ENCODE peak calls at places on chromosomes 7 and 10, in eight cellular contexts. One of them, this sample, is unnamed.

GRCh38 chr10:128897414-128897928 is 569.6 kb upstream of the MGMT start:
- DNase-seq in activated CD4-positive, alpha-beta T cell treated with anti-CD3 and anti-CD28 coated beads for 1 hour: no peak
- DNase-seq in NCI-H1694 treated with DMSO at 0.1 percent for 48 hours: no peak
- DNase-seq in HuH-7: no peak
- DNase-seq in EL: no peak
- DNase-seq in NCI-H2081: no peak
- DNase-seq in mucosa of gallbladder: no peak
- DNase-seq in chondrocyte: no peak
- DNase-seq in this sample: no peak

GRCh38 chr7:6409991-6410693 is 37.6 kb downstream of the DAGLB start:
- DNase-seq in activated CD4-positive, alpha-beta T cell treated with anti-CD3 and anti-CD28 coated beads for 1 hour: no peak
- DNase-seq in chondrocyte: no peak
- DNase-seq in EL: no peak
- DNase-seq in mucosa of gallbladder: no peak
- DNase-seq in HuH-7: no peak
- DNase-seq in NCI-H2081: no peak
- DNase-seq in NCI-H1694 treated with DMSO at 0.1 percent for 48 hours: no peak
- DNase-seq in this sample: no peak

GRCh38 chr10:11113156-11113555 is 95.5 kb downstream of the CELF2 start:
- DNase-seq in EL: no peak
- DNase-seq in chondrocyte: no peak
- DNase-seq in NCI-H2081: no peak
- DNase-seq in NCI-H1694 treated with DMSO at 0.1 percent for 48 hours: no peak
- DNase-seq in mucosa of gallbladder: no peak
- DNase-seq in HuH-7: no peak
- DNase-seq in activated CD4-positive, alpha-beta T cell treated with anti-CD3 and anti-CD28 coated beads for 1 hour: no peak
- DNase-seq in this sample: no peak

GRCh38 chr7:960269-960871 is 5.9 kb upstream of the ADAP1 start:
- DNase-seq in HuH-7: no peak
- DNase-seq in activated CD4-positive, alpha-beta T cell treated with anti-CD3 and anti-CD28 coated beads for 1 hour: no peak
- DNase-seq in chondrocyte: peak
- DNase-seq in EL: no peak
- DNase-seq in NCI-H2081: no peak
- DNase-seq in NCI-H1694 treated with DMSO at 0.1 percent for 48 hours: peak
- DNase-seq in mucosa of gallbladder: no peak
- DNase-seq in this sample: no peak

GRCh38 chr10:123007558-123008378 is 827 bp downstream of the IKZF5 start:
- DNase-seq in NCI-H1694 treated with DMSO at 0.1 percent for 48 hours: no peak
- DNase-seq in NCI-H2081: no peak
- DNase-seq in EL: peak
- DNase-seq in chondrocyte: no peak
- DNase-seq in activated CD4-positive, alpha-beta T cell treated with anti-CD3 and anti-CD28 coated beads for 1 hour: peak
- DNase-seq in HuH-7: peak
- DNase-seq in mucosa of gallbladder: peak
- DNase-seq in this sample: peak

GRCh38 chr10:69747179-69747578 is 54.5 kb upstream of the COL13A1 start:
- DNase-seq in activated CD4-positive, alpha-beta T cell treated with anti-CD3 and anti-CD28 coated beads for 1 hour: no peak
- DNase-seq in HuH-7: no peak
- DNase-seq in chondrocyte: no peak
- DNase-seq in NCI-H1694 treated with DMSO at 0.1 percent for 48 hours: no peak
- DNase-seq in NCI-H2081: no peak
- DNase-seq in mucosa of gallbladder: no peak
- DNase-seq in EL: no peak
- DNase-seq in this sample: no peak

GRCh38 chr10:21499910-21500577 is 25.4 kb downstream of the SKIDA1 start:
- DNase-seq in EL: no peak
- DNase-seq in activated CD4-positive, alpha-beta T cell treated with anti-CD3 and anti-CD28 coated beads for 1 hour: no peak
- DNase-seq in mucosa of gallbladder: no peak
- DNase-seq in chondrocyte: no peak
- DNase-seq in NCI-H1694 treated with DMSO at 0.1 percent for 48 hours: no peak
- DNase-seq in NCI-H2081: no peak
- DNase-seq in HuH-7: peak
- DNase-seq in this sample: peak

GRCh38 chr7:7109934-7110333 is 72.4 kb upstream of the C1GALT1 start:
- DNase-seq in chondrocyte: no peak
- DNase-seq in activated CD4-positive, alpha-beta T cell treated with anti-CD3 and anti-CD28 coated beads for 1 hour: no peak
- DNase-seq in mucosa of gallbladder: no peak
- DNase-seq in NCI-H2081: no peak
- DNase-seq in HuH-7: no peak
- DNase-seq in NCI-H1694 treated with DMSO at 0.1 percent for 48 hours: no peak
- DNase-seq in EL: no peak
- DNase-seq in this sample: no peak

GRCh38 chr7:95687759-95688343 is 84.5 kb upstream of the DYNC1I1 start:
- DNase-seq in chondrocyte: no peak
- DNase-seq in activated CD4-positive, alpha-beta T cell treated with anti-CD3 and anti-CD28 coated beads for 1 hour: no peak
- DNase-seq in NCI-H1694 treated with DMSO at 0.1 percent for 48 hours: peak
- DNase-seq in mucosa of gallbladder: no peak
- DNase-seq in HuH-7: peak
- DNase-seq in EL: peak
- DNase-seq in NCI-H2081: peak
- DNase-seq in this sample: peak

GRCh38 chr7:28725045-28725630 is 233.0 kb downstream of the TRIL start:
- DNase-seq in NCI-H1694 treated with DMSO at 0.1 percent for 48 hours: no peak
- DNase-seq in EL: no peak
- DNase-seq in activated CD4-positive, alpha-beta T cell treated with anti-CD3 and anti-CD28 coated beads for 1 hour: no peak
- DNase-seq in HuH-7: no peak
- DNase-seq in mucosa of gallbladder: no peak
- DNase-seq in chondrocyte: no peak
- DNase-seq in NCI-H2081: no peak
- DNase-seq in this sample: no peak

GRCh38 chr10:52668024-52668423 is 104.6 kb downstream of the MBL2 start:
- DNase-seq in activated CD4-positive, alpha-beta T cell treated with anti-CD3 and anti-CD28 coated beads for 1 hour: no peak
- DNase-seq in HuH-7: no peak
- DNase-seq in mucosa of gallbladder: no peak
- DNase-seq in NCI-H1694 treated with DMSO at 0.1 percent for 48 hours: no peak
- DNase-seq in EL: peak
- DNase-seq in chondrocyte: no peak
- DNase-seq in NCI-H2081: no peak
- DNase-seq in this sample: no peak

GRCh38 chr7:22267989-22268615 is 88.9 kb downstream of the RAPGEF5 start:
- DNase-seq in NCI-H1694 treated with DMSO at 0.1 percent for 48 hours: no peak
- DNase-seq in activated CD4-positive, alpha-beta T cell treated with anti-CD3 and anti-CD28 coated beads for 1 hour: no peak
- DNase-seq in NCI-H2081: no peak
- DNase-seq in mucosa of gallbladder: no peak
- DNase-seq in chondrocyte: no peak
- DNase-seq in EL: no peak
- DNase-seq in HuH-7: no peak
- DNase-seq in this sample: no peak

GRCh38 chr10:52659085-52659484 is 113.5 kb downstream of the MBL2 start:
- DNase-seq in chondrocyte: no peak
- DNase-seq in EL: no peak
- DNase-seq in mucosa of gallbladder: no peak
- DNase-seq in NCI-H1694 treated with DMSO at 0.1 percent for 48 hours: no peak
- DNase-seq in NCI-H2081: no peak
- DNase-seq in HuH-7: no peak
- DNase-seq in activated CD4-positive, alpha-beta T cell treated with anti-CD3 and anti-CD28 coated beads for 1 hour: no peak
- DNase-seq in this sample: no peak

GRCh38 chr10:7610651-7611389 is 55.9 kb downstream of the ITIH5 start:
- DNase-seq in chondrocyte: no peak
- DNase-seq in EL: peak
- DNase-seq in HuH-7: no peak
- DNase-seq in mucosa of gallbladder: peak
- DNase-seq in NCI-H1694 treated with DMSO at 0.1 percent for 48 hours: no peak
- DNase-seq in NCI-H2081: no peak
- DNase-seq in activated CD4-positive, alpha-beta T cell treated with anti-CD3 and anti-CD28 coated beads for 1 hour: no peak
- DNase-seq in this sample: peak

GRCh38 chr7:12943781-12944180 is 256.3 kb downstream of the ARL4A start:
- DNase-seq in mucosa of gallbladder: no peak
- DNase-seq in HuH-7: no peak
- DNase-seq in EL: no peak
- DNase-seq in NCI-H1694 treated with DMSO at 0.1 percent for 48 hours: no peak
- DNase-seq in activated CD4-positive, alpha-beta T cell treated with anti-CD3 and anti-CD28 coated beads for 1 hour: no peak
- DNase-seq in NCI-H2081: no peak
- DNase-seq in chondrocyte: no peak
- DNase-seq in this sample: no peak

GRCh38 chr10:92756233-92757065 is 66.7 kb downstream of the HHEX start:
- DNase-seq in mucosa of gallbladder: no peak
- DNase-seq in HuH-7: peak
- DNase-seq in activated CD4-positive, alpha-beta T cell treated with anti-CD3 and anti-CD28 coated beads for 1 hour: no peak
- DNase-seq in EL: no peak
- DNase-seq in NCI-H1694 treated with DMSO at 0.1 percent for 48 hours: no peak
- DNase-seq in NCI-H2081: no peak
- DNase-seq in chondrocyte: no peak
- DNase-seq in this sample: no peak

GRCh38 chr7:74058486-74058885 is 25.1 kb upstream of the LIMK1 start:
- DNase-seq in NCI-H1694 treated with DMSO at 0.1 percent for 48 hours: no peak
- DNase-seq in NCI-H2081: no peak
- DNase-seq in EL: no peak
- DNase-seq in HuH-7: no peak
- DNase-seq in activated CD4-positive, alpha-beta T cell treated with anti-CD3 and anti-CD28 coated beads for 1 hour: no peak
- DNase-seq in mucosa of gallbladder: no peak
- DNase-seq in chondrocyte: peak
- DNase-seq in this sample: no peak

GRCh38 chr7:27091936-27092752 is 3.7 kb downstream of the HOXA1 start:
- DNase-seq in EL: no peak
- DNase-seq in NCI-H1694 treated with DMSO at 0.1 percent for 48 hours: no peak
- DNase-seq in chondrocyte: no peak
- DNase-seq in NCI-H2081: no peak
- DNase-seq in mucosa of gallbladder: no peak
- DNase-seq in HuH-7: no peak
- DNase-seq in activated CD4-positive, alpha-beta T cell treated with anti-CD3 and anti-CD28 coated beads for 1 hour: no peak
- DNase-seq in this sample: no peak

GRCh38 chr10:69421611-69422308 is 5.0 kb upstream of the TACR2 start:
- DNase-seq in NCI-H2081: no peak
- DNase-seq in HuH-7: no peak
- DNase-seq in chondrocyte: no peak
- DNase-seq in EL: no peak
- DNase-seq in activated CD4-positive, alpha-beta T cell treated with anti-CD3 and anti-CD28 coated beads for 1 hour: no peak
- DNase-seq in NCI-H1694 treated with DMSO at 0.1 percent for 48 hours: no peak
- DNase-seq in mucosa of gallbladder: peak
- DNase-seq in this sample: peak

GRCh38 chr7:157676456-157677255 is 339.9 kb downstream of the DNAJB6 start:
- DNase-seq in activated CD4-positive, alpha-beta T cell treated with anti-CD3 and anti-CD28 coated beads for 1 hour: no peak
- DNase-seq in NCI-H2081: no peak
- DNase-seq in HuH-7: no peak
- DNase-seq in mucosa of gallbladder: no peak
- DNase-seq in EL: no peak
- DNase-seq in chondrocyte: peak
- DNase-seq in NCI-H1694 treated with DMSO at 0.1 percent for 48 hours: no peak
- DNase-seq in this sample: no peak

GRCh38 chr7:155303039-155303593 is 5.4 kb downstream of the INSIG1 start:
- DNase-seq in activated CD4-positive, alpha-beta T cell treated with anti-CD3 and anti-CD28 coated beads for 1 hour: no peak
- DNase-seq in EL: no peak
- DNase-seq in mucosa of gallbladder: no peak
- DNase-seq in NCI-H1694 treated with DMSO at 0.1 percent for 48 hours: no peak
- DNase-seq in HuH-7: no peak
- DNase-seq in chondrocyte: no peak
- DNase-seq in NCI-H2081: no peak
- DNase-seq in this sample: no peak

GRCh38 chr7:27846388-27846787 is 106.4 kb downstream of the TAX1BP1 start:
- DNase-seq in mucosa of gallbladder: no peak
- DNase-seq in NCI-H1694 treated with DMSO at 0.1 percent for 48 hours: no peak
- DNase-seq in NCI-H2081: no peak
- DNase-seq in activated CD4-positive, alpha-beta T cell treated with anti-CD3 and anti-CD28 coated beads for 1 hour: no peak
- DNase-seq in EL: no peak
- DNase-seq in HuH-7: no peak
- DNase-seq in chondrocyte: no peak
- DNase-seq in this sample: no peak

GRCh38 chr7:38673795-38674194 is 42.6 kb upstream of the AMPH start:
- DNase-seq in activated CD4-positive, alpha-beta T cell treated with anti-CD3 and anti-CD28 coated beads for 1 hour: no peak
- DNase-seq in NCI-H2081: no peak
- DNase-seq in EL: peak
- DNase-seq in HuH-7: no peak
- DNase-seq in chondrocyte: no peak
- DNase-seq in mucosa of gallbladder: no peak
- DNase-seq in NCI-H1694 treated with DMSO at 0.1 percent for 48 hours: no peak
- DNase-seq in this sample: no peak

GRCh38 chr10:93376372-93377296 is 105.5 kb downstream of the MYOF start:
- DNase-seq in EL: peak
- DNase-seq in activated CD4-positive, alpha-beta T cell treated with anti-CD3 and anti-CD28 coated beads for 1 hour: no peak
- DNase-seq in HuH-7: peak
- DNase-seq in mucosa of gallbladder: peak
- DNase-seq in NCI-H1694 treated with DMSO at 0.1 percent for 48 hours: peak
- DNase-seq in chondrocyte: no peak
- DNase-seq in NCI-H2081: peak
- DNase-seq in this sample: peak

GRCh38 chr7:96311967-96312366 is 9.9 kb downstream of the SLC25A13 start:
- DNase-seq in chondrocyte: no peak
- DNase-seq in NCI-H1694 treated with DMSO at 0.1 percent for 48 hours: no peak
- DNase-seq in HuH-7: no peak
- DNase-seq in mucosa of gallbladder: peak
- DNase-seq in NCI-H2081: no peak
- DNase-seq in activated CD4-positive, alpha-beta T cell treated with anti-CD3 and anti-CD28 coated beads for 1 hour: no peak
- DNase-seq in EL: no peak
- DNase-seq in this sample: peak

GRCh38 chr10:44706745-44707144 is 204.4 kb upstream of the TMEM72 start:
- DNase-seq in activated CD4-positive, alpha-beta T cell treated with anti-CD3 and anti-CD28 coated beads for 1 hour: no peak
- DNase-seq in mucosa of gallbladder: no peak
- DNase-seq in NCI-H1694 treated with DMSO at 0.1 percent for 48 hours: no peak
- DNase-seq in chondrocyte: no peak
- DNase-seq in EL: peak
- DNase-seq in NCI-H2081: no peak
- DNase-seq in HuH-7: no peak
- DNase-seq in this sample: no peak

GRCh38 chr10:110868981-110869380 is 2.7 kb upstream of the PDCD4 start:
- DNase-seq in EL: no peak
- DNase-seq in NCI-H2081: no peak
- DNase-seq in mucosa of gallbladder: no peak
- DNase-seq in NCI-H1694 treated with DMSO at 0.1 percent for 48 hours: no peak
- DNase-seq in activated CD4-positive, alpha-beta T cell treated with anti-CD3 and anti-CD28 coated beads for 1 hour: no peak
- DNase-seq in chondrocyte: no peak
- DNase-seq in HuH-7: no peak
- DNase-seq in this sample: no peak

This sample was measured in hepatocyte.